ENCODE peak calls at places on chromosome 21, in four cellular contexts. R, T, H and I are unnamed samples.

GRCh38 chr21:37073417-37074194 is 552 bp downstream of the TTC3 start:
- DNase-seq in R (no peak), H (no peak), T (peak), I (peak)

GRCh38 chr21:46077674-46078101 is 20.2 kb upstream of the COL6A2 start:
- DNase-seq in H (no peak), R (no peak), T (no peak), I (no peak)

GRCh38 chr21:33286600-33287456 is 20.7 kb downstream of the IL10RB start:
- DNase-seq in H (no peak), T (peak), R (peak), I (no peak)

GRCh38 chr21:33019516-33019884 is 6.2 kb upstream of the OLIG2 start:
- DNase-seq in H (no peak), T (no peak), R (no peak), I (no peak)

GRCh38 chr21:38170705-38171682 is 85.8 kb upstream of the KCNJ15 start:
- DNase-seq in T (no peak), R (no peak), H (no peak), I (no peak)

GRCh38 chr21:45029298-45029967 is 44.9 kb upstream of the ADARB1 start:
- DNase-seq in H (peak), T (no peak), R (no peak), I (no peak)

GRCh38 chr21:20999567-21000169 is 1.5 kb downstream of the NCAM2 start:
- DNase-seq in T (peak), R (no peak), H (peak), I (peak)

GRCh38 chr21:33432496-33432895 is 29.3 kb downstream of the IFNGR2 start:
- DNase-seq in T (no peak), H (no peak), R (no peak), I (no peak)

GRCh38 chr21:36429672-36430546 is 44.7 kb downstream of the CHAF1B start:
- DNase-seq in R (peak), T (peak), H (no peak), I (no peak)

GRCh38 chr21:32256226-32256625 is 22.6 kb downstream of the MIS18A start:
- DNase-seq in H (no peak), T (no peak), R (no peak), I (no peak)

GRCh38 chr21:43762303-43763128 is 13.6 kb downstream of the CSTB start:
- DNase-seq in T (no peak), R (no peak), H (no peak), I (no peak)

GRCh38 chr21:45768011-45768740 is 124.7 kb downstream of the PCBP3 start:
- DNase-seq in H (no peak), T (no peak), R (no peak), I (no peak)

GRCh38 chr21:18608226-18608625 is 204.6 kb upstream of the TMPRSS15 start:
- DNase-seq in T (no peak), H (no peak), R (no peak), I (no peak)

GRCh38 chr21:44969965-44970755 is 30.3 kb downstream of the SLX9 start:
- DNase-seq in H (no peak), T (no peak), R (no peak), I (no peak)

GRCh38 chr21:8993943-8994639 is 1527.3 kb upstream of the TPTE start:
- DNase-seq in R (no peak), H (no peak), T (no peak), I (no peak)

GRCh38 chr21:26469789-26470188 is 103.3 kb downstream of the CYYR1 start:
- DNase-seq in R (no peak), T (no peak), H (no peak), I (no peak)

GRCh38 chr21:32184485-32184884 is 94.4 kb downstream of the MIS18A start:
- DNase-seq in R (no peak), H (no peak), T (no peak), I (no peak)

GRCh38 chr21:40658237-40658636 is 188.7 kb downstream of the DSCAM start:
- DNase-seq in T (no peak), H (no peak), R (no peak), I (no peak)

GRCh38 chr21:31343680-31344480 is at the start of gene TIAM1:
- DNase-seq in T (no peak), R (no peak), H (peak), I (no peak)

GRCh38 chr21:38853421-38853919 is 47.7 kb downstream of the ETS2 start:
- DNase-seq in H (no peak), T (peak), R (peak), I (no peak)

GRCh38 chr21:40546657-40547056 is 300.3 kb downstream of the DSCAM start:
- DNase-seq in T (no peak), R (no peak), H (no peak), I (no peak)

GRCh38 chr21:46437511-46437910 is 21.2 kb upstream of the DIP2A start:
- DNase-seq in H (no peak), R (no peak), T (no peak), I (no peak)

GRCh38 chr21:46021398-46021797 is 39.8 kb downstream of the COL6A1 start:
- DNase-seq in T (no peak), R (no peak), H (no peak), I (no peak)

DNA sequence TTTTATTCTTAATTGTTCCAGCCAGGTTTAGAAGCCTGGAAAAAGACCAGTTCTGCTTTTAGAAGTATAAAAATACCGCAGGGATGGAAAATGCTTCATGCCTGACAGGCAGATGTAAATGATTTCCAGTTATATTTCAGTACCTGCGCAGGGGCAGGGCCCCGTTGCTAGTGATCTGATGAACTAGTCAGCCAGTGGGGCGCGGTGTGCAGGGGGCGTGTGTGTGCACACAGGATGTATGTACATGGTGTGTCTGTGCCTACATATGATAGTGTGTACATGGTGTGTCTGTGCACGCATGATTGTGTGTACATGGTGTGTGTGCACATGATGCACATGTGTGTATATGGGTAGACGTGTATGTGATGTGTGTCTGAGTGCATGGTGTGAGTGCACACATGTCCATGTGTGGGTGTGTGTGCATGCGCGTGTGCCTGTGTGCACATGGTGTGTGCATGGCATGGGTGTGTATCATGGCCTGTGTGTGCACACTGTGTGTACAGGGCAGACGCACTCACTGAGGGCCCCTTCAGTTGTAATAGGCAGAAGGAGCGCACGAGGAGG is 36.2 kb downstream of the ABCG1 start:
- DNase-seq in T (no peak), H (no peak), R (no peak), I (no peak)
- TF ChIP-seq CTCF in T (no peak), H (no peak), R (no peak), I (no peak)

DNA sequence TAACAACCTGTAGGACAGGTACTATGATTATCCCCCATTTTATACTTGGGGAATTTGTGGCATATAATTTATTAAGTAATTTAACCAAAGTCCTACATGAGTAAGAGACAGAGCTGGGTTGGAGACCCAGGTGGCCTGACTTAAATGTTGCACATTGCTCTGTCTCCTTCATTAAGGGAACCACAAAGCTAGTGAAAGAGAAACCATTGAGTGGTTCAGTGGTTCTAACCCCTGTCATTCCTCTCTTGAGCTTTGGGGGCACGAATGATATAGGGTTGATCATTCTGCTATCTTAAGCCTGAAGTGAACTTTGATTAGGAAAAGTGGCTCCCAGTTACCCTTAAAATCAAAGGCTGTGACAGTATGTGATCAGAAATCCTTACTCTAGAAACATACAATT is 5.2 kb upstream of the MAP3K7CL start:
- DNase-seq in T (no peak), R (no peak), H (no peak), I (no peak)
- TF ChIP-seq CTCF in T (no peak), R (no peak), H (no peak), I (no peak)

GRCh38 chr21:41659791-41660560 is 106.9 kb downstream of the RIPK4 start:
- DNase-seq in T (no peak), R (no peak), H (no peak), I (no peak)
- TF ChIP-seq CTCF in T (no peak), R (peak), H (no peak), I (no peak)

GRCh38 chr21:14989359-14989758 is 75.4 kb downstream of the NRIP1 start:
- DNase-seq in R (no peak), H (no peak), T (no peak), I (no peak)
- TF ChIP-seq CTCF in R (no peak), H (no peak), T (no peak), I (no peak)

GRCh38 chr21:17146426-17146825 is 366.4 kb upstream of the CXADR start:
- DNase-seq in H (no peak), R (no peak), T (no peak), I (no peak)
- TF ChIP-seq CTCF in H (no peak), R (no peak), T (no peak), I (no peak)

GRCh38 chr21:42112223-42112622 is 41.1 kb downstream of the UMODL1 start:
- DNase-seq in R (no peak), H (no peak), T (no peak), I (no peak)

GRCh38 chr21:42114646-42115045 is 43.5 kb downstream of the UMODL1 start:
- DNase-seq in T (no peak), H (no peak), R (no peak), I (no peak)

GRCh38 chr21:42115136-42115683 is 44.1 kb downstream of the UMODL1 start:
- DNase-seq in R (no peak), H (no peak), T (no peak), I (no peak)

GRCh38 chr21:42112857-42113256 is 41.7 kb downstream of the UMODL1 start:
- DNase-seq in H (no peak), R (no peak), T (no peak), I (no peak)

DNA sequence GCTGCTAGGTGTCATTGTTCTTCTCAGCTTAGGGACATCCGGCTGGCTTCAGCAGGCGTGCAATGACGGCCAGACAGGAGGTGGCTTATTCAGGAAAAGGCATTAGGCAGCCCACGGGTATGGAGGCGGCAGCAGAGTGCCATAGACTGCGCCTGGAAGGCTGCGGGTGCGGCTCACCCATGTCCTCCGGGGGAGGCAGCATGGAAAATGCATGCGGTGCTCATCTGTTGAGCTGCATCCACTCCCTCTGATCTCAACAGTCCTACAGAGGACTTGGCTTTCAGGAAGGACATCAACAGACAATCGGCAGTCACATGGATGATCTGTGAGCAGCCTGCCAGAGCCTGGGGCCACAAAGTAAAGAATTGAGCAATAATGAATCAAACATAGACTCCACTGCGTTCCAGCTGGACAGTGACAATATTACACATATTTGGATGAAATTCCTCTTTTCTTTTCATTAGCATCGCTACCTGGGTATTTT is 42.9 kb downstream of the UMODL1 start:
- DNase-seq in R (no peak), T (no peak), H (no peak), I (no peak)
- TF ChIP-seq CTCF in R (no peak), T (no peak), H (peak), I (peak)

GRCh38 chr21:25369524-25370300 is 237.6 kb downstream of the MRPL39 start:
- DNase-seq in T (no peak), H (no peak), R (no peak), I (no peak)

GRCh38 chr21:25373126-25374082 is 233.9 kb downstream of the MRPL39 start:
- DNase-seq in R (no peak), H (no peak), T (no peak), I (no peak)

GRCh38 chr21:25371831-25372434 is 235.3 kb downstream of the MRPL39 start:
- DNase-seq in H (no peak), T (no peak), R (no peak), I (no peak)

GRCh38 chr21:25368531-25368930 is 238.8 kb downstream of the MRPL39 start:
- DNase-seq in H (no peak), T (no peak), R (no peak), I (no peak)

DNA sequence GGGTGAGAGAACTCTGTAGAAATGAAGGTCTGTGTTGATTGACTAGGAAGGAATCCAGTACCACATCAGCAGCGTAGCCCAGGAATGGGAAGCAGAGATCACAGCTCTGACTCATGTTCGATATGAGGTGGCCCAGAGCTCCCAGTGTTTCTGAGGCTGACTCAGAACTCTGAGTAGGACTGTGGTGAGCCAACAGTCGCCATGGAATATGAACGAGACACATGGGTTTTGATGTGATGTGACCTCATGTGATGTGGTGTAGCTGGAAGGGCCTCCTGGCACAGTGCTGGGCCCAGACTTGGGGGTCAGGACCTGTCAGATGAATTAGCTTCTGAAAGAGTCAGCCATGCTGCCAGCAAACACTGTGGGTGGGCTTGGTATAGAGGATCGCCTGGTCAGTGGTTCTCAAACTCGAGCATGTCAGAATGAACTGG is 237.0 kb downstream of the MRPL39 start:
- DNase-seq in R (no peak), H (no peak), T (peak), I (no peak)
- TF ChIP-seq CTCF in R (no peak), H (no peak), T (no peak), I (no peak)

GRCh38 chr21:34795152-34796141 is 126.7 kb downstream of the CLIC6 start:
- DNase-seq in R (peak), T (no peak), H (no peak), I (no peak)
- TF ChIP-seq CTCF in R (peak), T (no peak), H (no peak), I (no peak)